ENCODE peak calls at places on chromosomes 2 and 18, in six cellular contexts. J, C, G, Y, F and M are unnamed samples. For H3K4me1, the result is how much of the 10 kb centered on the place peaks cover.

GRCh38 chr2:44551001-44551400 is 189.3 kb downstream of the CAMKMT start:
- DNase-seq in J (no peak), C (no peak), G (no peak), Y (peak), F (no peak), M (no peak)

GRCh38 chr2:154097823-154098398 is 226.2 kb downstream of the GALNT13 start:
- DNase-seq in J (no peak), C (no peak), G (no peak), Y (no peak), F (no peak), M (no peak)

GRCh38 chr2:163633296-163633695 is 102.5 kb downstream of the FIGN start:
- DNase-seq in J (no peak), C (no peak), G (no peak), Y (no peak), F (no peak), M (no peak)

GRCh38 chr2:177712462-177712861 is 319.9 kb downstream of the AGPS start:
- DNase-seq in J (no peak), C (no peak), G (no peak), Y (no peak), F (no peak), M (no peak)

GRCh38 chr2:94994914-94995236 is 30.6 kb upstream of the MAL start:
- DNase-seq in J (no peak), C (no peak), G (no peak), Y (no peak), F (no peak), M (no peak)

GRCh38 chr2:236749346-236749745 is 179.7 kb downstream of the ACKR3 start:
- DNase-seq in J (no peak), C (no peak), G (no peak), Y (peak), F (peak), M (peak)

GRCh38 chr2:37600735-37601134 is 70.7 kb downstream of the CDC42EP3 start:
- DNase-seq in J (no peak), C (no peak), G (no peak), Y (no peak), F (no peak), M (no peak)

GRCh38 chr18:50803579-50803978 is 16.2 kb downstream of the MRO start:
- DNase-seq in J (no peak), C (peak), G (no peak), Y (no peak), F (no peak), M (no peak)

GRCh38 chr2:110959233-110959632 is 161.5 kb upstream of the BCL2L11 start:
- DNase-seq in J (no peak), C (peak), G (no peak), Y (no peak), F (no peak), M (no peak)

GRCh38 chr2:147806846-147807245 is 38.0 kb upstream of the ACVR2A start:
- DNase-seq in J (no peak), C (no peak), G (no peak), Y (peak), F (peak), M (peak)

GRCh38 chr2:191631754-191632153 is 46.2 kb upstream of the NABP1 start:
- DNase-seq in J (peak), C (no peak), G (peak), Y (peak), F (peak), M (peak)

GRCh38 chr2:235568431-235568830 is 74.6 kb downstream of the AGAP1 start:
- DNase-seq in J (no peak), C (no peak), G (peak), Y (no peak), F (no peak), M (no peak)

GRCh38 chr2:73034661-73035374 is 36.7 kb downstream of the SFXN5 start:
- DNase-seq in J (no peak), C (no peak), G (peak), Y (no peak), F (no peak), M (no peak)

GRCh38 chr18:76565238-76566173 is 70.5 kb upstream of the ZNF516 start:
- DNase-seq in J (peak), C (peak), G (peak), Y (peak), F (peak), M (peak)

GRCh38 chr2:182649316-182649715 is 66.7 kb upstream of the DNAJC10 start:
- DNase-seq in J (no peak), C (peak), G (peak), Y (peak), F (peak), M (peak)

GRCh38 chr2:1607236-1607920 is 136.9 kb downstream of the PXDN start:
- DNase-seq in J (no peak), C (no peak), G (no peak), Y (no peak), F (no peak), M (peak)

GRCh38 chr2:45237850-45238542 is 228.7 kb upstream of the SIX2 start:
- DNase-seq in J (peak), C (peak), G (peak), Y (peak), F (peak), M (peak)

GRCh38 chr18:25814841-25815458 is 275.5 kb downstream of the SS18 start:
- DNase-seq in J (no peak), C (no peak), G (no peak), Y (no peak), F (no peak), M (no peak)

GRCh38 chr2:1591978-1592907 is 152.1 kb downstream of the PXDN start:
- DNase-seq in J (peak), C (no peak), G (peak), Y (peak), F (peak), M (peak)

GRCh38 chr2:24329700-24330099 is 30.6 kb downstream of the ITSN2 start:
- DNase-seq in J (no peak), C (no peak), G (no peak), Y (no peak), F (no peak), M (no peak)

GRCh38 chr2:7930800-7931635 is 750.8 kb upstream of the ID2 start:
- DNase-seq in J (no peak), C (no peak), G (peak), Y (peak), F (no peak), M (peak)

GRCh38 chr2:193518061-193518817 is 1323.5 kb upstream of the TMEFF2 start:
- DNase-seq in J (no peak), C (no peak), G (peak), Y (peak), F (peak), M (peak)

GRCh38 chr2:110773470-110773921 is 41.1 kb downstream of the ACOXL start:
- DNase-seq in J (peak), C (no peak), G (peak), Y (no peak), F (no peak), M (no peak)

GRCh38 chr2:231223001-231223375 is 24.6 kb downstream of the ARMC9 start:
- DNase-seq in J (no peak), C (no peak), G (no peak), Y (no peak), F (no peak), M (no peak)

GRCh38 chr2:20618468-20618885 is 32.4 kb downstream of the HS1BP3 start:
- DNase-seq in J (peak), C (no peak), G (no peak), Y (no peak), F (no peak), M (peak)

GRCh38 chr18:26960901-26961300 is 95.4 kb upstream of the AQP4 start:
- DNase-seq in J (no peak), C (no peak), G (peak), Y (no peak), F (peak), M (peak)

GRCh38 chr2:186523781-186524180 is 37.7 kb downstream of the ZC3H15 start:
- DNase-seq in J (no peak), C (no peak), G (no peak), Y (no peak), F (no peak), M (peak)

GRCh38 chr2:5560981-5561380 is 131.2 kb upstream of the SOX11 start:
- DNase-seq in J (peak), C (no peak), G (no peak), Y (peak), F (no peak), M (peak)

GRCh38 chr2:234879671-234880455 is 72.0 kb upstream of the SH3BP4 start:
- DNase-seq in J (no peak), C (peak), G (peak), Y (peak), F (peak), M (peak)

GRCh38 chr18:11159844-11160243 is 10.5 kb upstream of the PIEZO2 start:
- DNase-seq in J (no peak), C (no peak), G (no peak), Y (no peak), F (no peak), M (no peak)

GRCh38 chr2:69464575-69464974 is 27.3 kb upstream of the NFU1 start:
- DNase-seq in J (peak), C (no peak), G (peak), Y (no peak), F (no peak), M (peak)

GRCh38 chr2:19251554-19251953 is 106.9 kb downstream of the OSR1 start:
- DNase-seq in J (no peak), C (no peak), G (peak), Y (no peak), F (no peak), M (no peak)

GRCh38 chr18:57819671-57820460 is 16.8 kb upstream of the ATP8B1 start:
- DNase-seq in J (peak), C (peak), G (peak), Y (peak), F (peak), M (peak)

GRCh38 chr2:69975853-69976462 is 14.5 kb upstream of the ASPRV1 start:
- DNase-seq in J (no peak), C (peak), G (no peak), Y (no peak), F (no peak), M (no peak)

GRCh38 chr2:131034122-131035051 is 58.9 kb downstream of the FAM168B start:
- DNase-seq in J (no peak), C (no peak), G (peak), Y (peak), F (no peak), M (peak)

GRCh38 chr2:18849841-18850578 is 260.6 kb upstream of the NT5C1B start:
- DNase-seq in J (no peak), C (no peak), G (no peak), Y (no peak), F (peak), M (no peak)

GRCh38 chr2:242010567-242011513 is 141.3 kb downstream of the RTP5 start:
- DNase-seq in J (no peak), C (no peak), G (peak), Y (no peak), F (no peak), M (peak)

GRCh38 chr2:157898591-157898996 is 22.5 kb upstream of the ACVR1 start:
- DNase-seq in J (peak), C (peak), G (peak), Y (peak), F (peak), M (peak)

GRCh38 chr2:101354910-101355309 is 32.4 kb downstream of the CREG2 start:
- DNase-seq in J (no peak), C (no peak), G (no peak), Y (no peak), F (no peak), M (no peak)
- H3K4me1 ChIP-seq in J (under half), C (under half), G (under half), Y (under half), F (under half), M (under half)

GRCh38 chr2:43101751-43102150 is 124.7 kb downstream of the ZFP36L2 start:
- DNase-seq in J (no peak), C (no peak), G (no peak), Y (no peak), F (no peak), M (no peak)

GRCh38 chr2:43104106-43104505 is 122.3 kb downstream of the ZFP36L2 start:
- DNase-seq in J (no peak), C (no peak), G (no peak), Y (no peak), F (no peak), M (no peak)

GRCh38 chr2:43102366-43103092 is 123.9 kb downstream of the ZFP36L2 start:
- DNase-seq in J (peak), C (no peak), G (no peak), Y (peak), F (no peak), M (no peak)

GRCh38 chr2:43104763-43105162 is 121.6 kb downstream of the ZFP36L2 start:
- DNase-seq in J (no peak), C (no peak), G (no peak), Y (no peak), F (no peak), M (no peak)

DNA sequence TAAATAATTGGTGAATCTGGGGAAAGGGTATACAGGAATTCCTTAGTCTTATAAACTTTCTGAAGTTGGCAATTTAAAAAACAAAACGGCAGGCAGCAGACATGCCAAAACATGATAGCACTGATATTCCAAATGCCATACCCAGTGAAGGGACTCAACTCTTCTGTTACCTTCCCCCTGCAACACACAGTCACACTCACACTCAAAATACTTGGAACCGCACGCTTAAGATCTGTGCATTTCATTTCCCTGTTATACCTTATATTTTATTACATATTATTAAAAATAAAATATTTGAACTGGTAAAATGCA is 123.4 kb downstream of the ZFP36L2 start:
- DNase-seq in J (no peak), C (no peak), G (no peak), Y (no peak), F (no peak), M (no peak)
- H3K27ac ChIP-seq in J (peak), C (no peak), G (no peak), Y (peak), F (no peak), M (no peak)

GRCh38 chr18:23037646-23038045 is 97.6 kb upstream of the CABLES1 start:
- DNase-seq in J (no peak), C (no peak), G (no peak), Y (no peak), F (no peak), M (no peak)

GRCh38 chr18:23038712-23039111 is 96.6 kb upstream of the CABLES1 start:
- DNase-seq in J (no peak), C (no peak), G (peak), Y (peak), F (peak), M (peak)

GRCh38 chr18:23032030-23032582 is 99.0 kb downstream of the RBBP8 start:
- DNase-seq in J (no peak), C (no peak), G (peak), Y (peak), F (peak), M (peak)

GRCh38 chr18:23036611-23037259 is 98.5 kb upstream of the CABLES1 start:
- DNase-seq in J (no peak), C (no peak), G (no peak), Y (no peak), F (no peak), M (no peak)

DNA sequence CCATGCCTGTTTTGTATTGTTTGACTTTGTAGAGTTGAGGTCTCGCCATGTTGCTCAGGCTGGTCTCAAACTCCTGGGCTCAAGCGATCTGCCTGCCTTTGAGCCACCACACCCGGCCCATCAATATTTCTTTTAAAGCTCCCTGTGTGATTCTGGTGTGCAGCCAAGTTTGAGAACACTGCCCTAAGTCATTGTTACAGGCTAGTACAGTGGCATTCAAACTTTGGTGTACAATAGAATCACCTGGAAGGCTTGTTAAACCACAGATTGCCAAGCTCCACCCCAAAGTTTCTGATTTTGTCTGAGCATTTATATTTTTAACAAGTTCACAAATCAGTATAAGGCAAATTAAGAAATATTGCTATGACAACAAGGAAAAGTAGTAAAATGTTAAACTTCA is 100.0 kb downstream of the RBBP8 start:
- DNase-seq in J (no peak), C (peak), G (no peak), Y (no peak), F (peak), M (peak)
- H3K4me1 ChIP-seq in J (under half), C (under half), G (under half), Y (under half), F (under half), M (under half)

GRCh38 chr2:109607766-109608165 is 6.0 kb downstream of the SEPTIN10 start:
- DNase-seq in J (no peak), C (no peak), G (peak), Y (peak), F (peak), M (peak)
- H3K27ac ChIP-seq in J (no peak), C (no peak), G (no peak), Y (peak), F (peak), M (peak)

GRCh38 chr18:31204833-31205232 is 42.2 kb upstream of the DSC1 start:
- DNase-seq in J (no peak), C (peak), G (no peak), Y (no peak), F (no peak), M (no peak)
- H3K4me1 ChIP-seq in J (under half), C (under half), G (under half), Y (under half), F (under half), M (under half)

GRCh38 chr2:88350641-88351601 is 101.6 kb downstream of the FOXI3 start:
- DNase-seq in J (peak), C (peak), G (peak), Y (no peak), F (peak), M (peak)

GRCh38 chr2:88350262-88350640 is 102.2 kb downstream of the FOXI3 start:
- DNase-seq in J (no peak), C (no peak), G (no peak), Y (no peak), F (no peak), M (no peak)

GRCh38 chr2:88355486-88355885 is 97.0 kb downstream of the FOXI3 start:
- DNase-seq in J (no peak), C (no peak), G (no peak), Y (no peak), F (no peak), M (no peak)
- H3K27ac ChIP-seq in J (no peak), C (no peak), G (no peak), Y (no peak), F (no peak), M (no peak)

DNA sequence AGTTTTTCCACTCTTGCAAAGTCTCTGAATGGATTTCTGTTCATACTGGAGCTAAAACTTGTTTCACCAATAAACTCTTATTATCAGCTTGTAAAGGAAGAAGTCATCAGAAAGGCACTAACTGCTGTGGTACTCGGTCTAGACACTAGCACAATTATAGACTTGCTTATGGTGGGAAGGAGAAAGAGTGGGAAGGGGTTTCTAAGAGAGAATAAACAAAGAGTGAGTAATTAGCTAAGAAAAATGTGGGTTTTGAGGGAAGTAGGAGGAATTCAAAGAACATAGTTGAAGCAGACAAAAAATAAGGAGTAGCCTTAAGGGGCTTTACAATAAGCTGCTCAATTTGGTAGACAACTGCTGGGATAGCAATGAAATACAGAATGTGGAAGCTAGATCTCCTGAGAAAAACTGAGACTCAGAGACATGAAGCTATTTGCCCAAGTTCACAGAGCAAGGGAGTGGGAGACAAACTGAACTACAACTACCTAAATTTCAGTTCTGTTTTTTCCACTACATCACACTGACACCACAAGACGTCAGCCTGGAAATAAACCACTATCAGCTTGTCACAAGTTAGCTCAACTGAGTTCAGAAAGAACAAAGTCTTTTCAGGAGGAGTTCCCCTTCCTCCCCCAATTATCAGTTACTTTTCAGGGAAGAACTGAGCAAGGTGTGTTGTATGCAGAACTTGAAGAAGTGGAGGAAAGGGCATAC is 59.7 kb downstream of the MAP4K3 start:
- DNase-seq in J (no peak), C (peak), G (peak), Y (peak), F (no peak), M (no peak)
- H3K4me1 ChIP-seq in J (half or more), C (under half), G (under half), Y (under half), F (under half), M (under half)

GRCh38 chr2:15599994-15600393 is 8.3 kb downstream of the DDX1 start:
- DNase-seq in J (no peak), C (no peak), G (no peak), Y (no peak), F (no peak), M (no peak)
- H3K27ac ChIP-seq in J (no peak), C (no peak), G (no peak), Y (no peak), F (no peak), M (no peak)

GRCh38 chr18:61842146-61842545 is 50.7 kb downstream of the RNF152 start:
- DNase-seq in J (no peak), C (no peak), G (no peak), Y (no peak), F (no peak), M (no peak)
- H3K4me1 ChIP-seq in J (under half), C (under half), G (under half), Y (under half), F (under half), M (under half)

GRCh38 chr2:151845481-151845880 is 17.3 kb upstream of the ARL5A start:
- DNase-seq in J (no peak), C (no peak), G (no peak), Y (no peak), F (no peak), M (no peak)
- H3K27ac ChIP-seq in J (no peak), C (no peak), G (no peak), Y (no peak), F (no peak), M (no peak)